ENCODE peak calls at places on chromosomes 5 and 9, in eight cellular contexts. P, I, V, D, J, A, U and E are unnamed samples.

GRCh38 chr9:108108802-108109448 is 619.4 kb upstream of the KLF4 start:
- DNase-seq in V (no peak), P (no peak), A (no peak), J (no peak), U (no peak), I (no peak), D (no peak), E (no peak)

GRCh38 chr9:38421498-38422211 is 2.6 kb downstream of the IGFBPL1 start:
- DNase-seq in J (no peak), U (no peak), D (no peak), A (no peak), V (no peak), I (no peak), P (no peak), E (no peak)

GRCh38 chr9:78278801-78279200 is 18.1 kb upstream of the PSAT1 start:
- DNase-seq in U (no peak), V (no peak), D (no peak), A (no peak), J (no peak), P (no peak), I (no peak), E (no peak)

GRCh38 chr9:73137286-73137899 is 14.3 kb upstream of the ANXA1 start:
- DNase-seq in V (no peak), A (no peak), D (no peak), I (no peak), U (no peak), J (no peak), P (no peak), E (no peak)

GRCh38 chr5:142024771-142025304 is 12.0 kb upstream of the GNPDA1 start:
- DNase-seq in A (peak), P (peak), V (peak), J (peak), U (peak), D (peak), I (peak), E (peak)

GRCh38 chr9:95511232-95511951 is 5.4 kb downstream of the PTCH1 start:
- DNase-seq in P (no peak), D (peak), A (no peak), J (no peak), V (no peak), U (no peak), I (peak), E (no peak)

GRCh38 chr9:78826521-78826920 is 529.6 kb downstream of the PSAT1 start:
- DNase-seq in I (no peak), P (no peak), J (no peak), D (no peak), V (no peak), A (no peak), U (no peak), E (no peak)

GRCh38 chr5:159992566-159992965 is 16.4 kb upstream of the TTC1 start:
- DNase-seq in P (no peak), U (no peak), A (no peak), I (no peak), V (no peak), J (no peak), D (no peak), E (no peak)

GRCh38 chr9:115058684-115059315 is 59.2 kb downstream of the TNC start:
- DNase-seq in J (no peak), A (no peak), P (no peak), D (no peak), U (no peak), V (no peak), I (no peak), E (no peak)

GRCh38 chr5:320524-321232 is 836 bp upstream of the AHRR start:
- DNase-seq in J (no peak), D (no peak), U (no peak), I (no peak), A (no peak), P (no peak), V (no peak), E (no peak)

GRCh38 chr5:65382582-65382981 is 99.1 kb downstream of the ADAMTS6 start:
- DNase-seq in P (no peak), U (no peak), V (no peak), J (no peak), I (no peak), D (peak), A (no peak), E (no peak)

GRCh38 chr5:15334551-15335302 is 165.3 kb upstream of the FBXL7 start:
- DNase-seq in V (no peak), A (no peak), J (no peak), P (no peak), U (no peak), D (no peak), I (no peak), E (no peak)